ENCODE peak calls at places on chromosomes 1 and 21, in four cellular contexts. G is HepG2, D is GM12878, K is K562. E is an unnamed sample.
A peak's percentile ranks its signal among the peaks of the same experiment; 100 is the strongest.

GRCh38 chr1:33336580-33336979 is 15.7 kb upstream of the A3GALT2 start:
- DNase-seq in G (no peak), D (no peak), K (no peak), E (no peak)

GRCh38 chr21:34243562-34243961 is 120.2 kb upstream of the KCNE2 start:
- DNase-seq in G (peak; percentile 5), K (no peak), D (no peak), E (peak; percentile 72)

GRCh38 chr1:11311816-11312755 is 39.1 kb downstream of the UBIAD1 start:
- DNase-seq in G (no peak), K (no peak), D (no peak), E (no peak)

GRCh38 chr1:228034954-228035837 is 28.4 kb downstream of the WNT3A start:
- DNase-seq in K (no peak), D (no peak), G (no peak), E (no peak)

GRCh38 chr1:151945725-151946365 is 36.5 kb upstream of the THEM4 start:
- DNase-seq in K (peak; percentile 78), G (peak; percentile 20), D (no peak), E (peak; percentile 93)

GRCh38 chr1:68322837-68323687 is 90.7 kb upstream of the WLS start:
- DNase-seq in D (no peak), G (no peak), K (no peak), E (no peak)

GRCh38 chr1:211939876-211940468 is 95.4 kb downstream of the INTS7 start:
- DNase-seq in K (no peak), D (peak; percentile 99), G (no peak), E (no peak)

GRCh38 chr1:171185064-171185463 is at the start of gene FMO2:
- DNase-seq in G (no peak), K (no peak), D (no peak), E (peak; percentile 33)

GRCh38 chr1:223732993-223733798 is 20.9 kb downstream of the CAPN2 start:
- DNase-seq in K (no peak), G (peak; percentile 23), D (no peak), E (no peak)

GRCh38 chr1:94539496-94539895 is 2.1 kb downstream of the F3 start:
- DNase-seq in K (no peak), D (no peak), G (no peak), E (no peak)

GRCh38 chr1:191963286-191963685 is 195.0 kb upstream of the RGS18 start:
- DNase-seq in K (no peak), G (no peak), D (no peak), E (no peak)

GRCh38 chr1:10456079-10456478 is 6.2 kb downstream of the CORT start:
- DNase-seq in K (no peak), D (no peak), G (no peak), E (peak; percentile 45)

GRCh38 chr1:196516373-196516772 is 91.9 kb downstream of the KCNT2 start:
- DNase-seq in D (no peak), G (no peak), K (no peak), E (no peak)

GRCh38 chr1:175172503-175172902 is 20.1 kb downstream of the KIAA0040 start:
- DNase-seq in D (no peak), K (no peak), G (no peak), E (no peak)

GRCh38 chr1:38819516-38819915 is 40.1 kb downstream of the RRAGC start:
- DNase-seq in K (no peak), G (no peak), D (no peak), E (no peak)

GRCh38 chr1:4928186-4928585 is 273.8 kb downstream of the AJAP1 start:
- DNase-seq in K (no peak), G (no peak), D (no peak), E (no peak)

GRCh38 chr1:218665216-218665615 is 320.1 kb downstream of the TGFB2 start:
- DNase-seq in G (no peak), D (no peak), K (no peak), E (no peak)

GRCh38 chr1:71046891-71047634 is 553 bp downstream of the PTGER3 start:
- DNase-seq in K (peak; percentile 17), D (no peak), G (no peak), E (peak; percentile 51)

GRCh38 chr1:154567386-154568164 is at the start of gene CHRNB2:
- DNase-seq in G (peak; percentile 15), K (peak; percentile 95), D (no peak), E (peak; percentile 96)

GRCh38 chr1:81660286-81660685 is 140.4 kb upstream of the ADGRL2 start:
- DNase-seq in K (no peak), G (no peak), D (no peak), E (no peak)

GRCh38 chr1:214028569-214028968 is 40.8 kb downstream of the PROX1 start:
- DNase-seq in D (no peak), G (no peak), K (no peak), E (no peak)

GRCh38 chr1:171081220-171081993 is 9.3 kb upstream of the FMO3 start:
- DNase-seq in G (no peak), K (no peak), D (no peak), E (peak; percentile 42)

GRCh38 chr1:235882816-235883215 is 16.1 kb upstream of the LYST start:
- DNase-seq in K (no peak), D (no peak), G (no peak), E (no peak)

GRCh38 chr21:36859744-36860501 is 106.5 kb downstream of the HLCS start:
- DNase-seq in G (peak; percentile 81), D (no peak), K (peak; percentile 95), E (peak; percentile 79)

GRCh38 chr1:208264469-208265126 is 20.4 kb upstream of the PLXNA2 start:
- DNase-seq in K (no peak), G (no peak), D (no peak), E (no peak)

GRCh38 chr1:108007070-108007469 is 42.1 kb upstream of the VAV3 start:
- DNase-seq in D (no peak), K (no peak), G (no peak), E (no peak)

GRCh38 chr21:10640446-10640845 is 119.1 kb downstream of the TPTE start:
- DNase-seq in D (no peak), G (no peak), K (no peak), E (no peak)

GRCh38 chr1:22525646-22526045 is 37.6 kb upstream of the EPHA8 start:
- DNase-seq in K (no peak), G (no peak), D (no peak), E (no peak)

GRCh38 chr1:37338658-37339057 is 135.7 kb upstream of the ZC3H12A start:
- DNase-seq in G (no peak), K (no peak), D (no peak), E (no peak)

DNA sequence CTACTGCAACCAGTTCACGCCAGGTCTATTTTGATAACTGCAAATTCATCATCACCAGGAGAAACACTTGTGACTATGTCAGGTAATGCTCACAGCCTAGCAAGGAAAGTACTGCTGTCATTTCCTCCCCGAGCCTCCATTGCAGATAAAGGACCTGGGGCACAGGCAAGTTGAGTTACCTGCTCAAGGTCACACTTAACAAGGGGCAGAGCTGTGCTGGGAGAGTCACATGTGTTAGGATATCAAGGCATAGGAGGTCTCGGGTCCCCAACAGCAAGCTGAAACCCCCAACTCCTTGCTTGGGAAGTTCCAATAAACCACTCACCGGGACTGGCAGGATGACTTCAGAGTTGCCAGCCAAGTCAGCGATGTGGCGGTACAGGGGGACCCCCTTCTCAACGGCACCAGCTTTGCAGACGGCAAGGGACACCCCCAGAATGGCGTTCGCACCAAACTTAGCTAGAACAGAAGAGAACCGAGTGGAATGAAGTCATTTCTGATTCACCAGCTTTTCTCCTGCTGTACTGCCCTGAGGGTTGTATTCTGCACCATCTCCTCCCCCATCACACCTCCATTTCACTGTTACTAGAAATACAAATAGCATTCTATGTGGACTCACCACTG is 11.6 kb downstream of the ENO1 start:
- DNase-seq in D (no peak), G (no peak), K (no peak), E (no peak)
- TF ChIP-seq CREB1 in D (no peak), G (no peak), K (no peak), E (no peak)

DNA sequence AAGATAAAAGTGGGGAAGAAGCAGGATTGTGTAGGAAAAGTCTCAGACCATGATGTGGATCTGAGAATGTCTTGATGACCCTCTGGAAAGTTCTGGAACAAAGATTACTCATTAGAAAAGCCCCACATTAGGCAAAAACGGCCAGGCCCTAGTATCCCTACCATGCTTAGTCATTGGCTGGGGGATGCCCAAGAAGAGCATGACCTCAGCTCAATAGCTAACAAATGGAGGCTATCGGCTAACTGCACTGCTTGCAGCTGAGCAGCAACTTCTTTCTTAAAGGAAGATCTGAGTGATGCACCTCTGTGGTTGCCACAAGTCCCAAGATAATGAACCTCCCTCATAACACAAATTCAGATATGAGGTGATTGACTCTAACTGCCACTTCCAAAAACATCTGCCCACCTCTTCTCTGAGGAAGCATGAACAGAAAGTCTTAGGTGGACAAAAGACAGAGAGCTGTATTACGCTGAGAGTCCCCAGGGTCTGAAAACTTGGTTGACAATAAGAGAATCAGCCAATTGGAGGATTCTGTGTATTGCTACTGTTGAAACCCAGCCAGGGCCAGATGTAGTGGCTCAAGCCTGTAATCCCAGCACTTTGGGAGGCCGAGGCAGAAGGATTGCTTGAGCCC is 64.6 kb upstream of the AK4 start:
- DNase-seq in G (no peak), K (peak; percentile 8), D (no peak), E (no peak)
- TF ChIP-seq JUNB in G (no peak), K (no peak), D (no peak), E (no peak)

GRCh38 chr1:246947255-246947654 is 15.5 kb upstream of the AHCTF1 start:
- DNase-seq in G (peak; percentile 92), K (no peak), D (no peak), E (no peak)
- H3K27ac ChIP-seq in G (peak overlapping the region; percentile 43), K (no peak overlapping the region), D (no peak overlapping the region), E (no peak overlapping the region)

GRCh38 chr1:3905266-3905952 is 5.3 kb upstream of the C1orf174 start:
- DNase-seq in D (no peak), K (no peak), G (no peak), E (no peak)

GRCh38 chr1:3907621-3908165 is 7.6 kb upstream of the C1orf174 start:
- DNase-seq in D (no peak), G (no peak), K (no peak), E (no peak)

GRCh38 chr1:3905953-3906671 is 6.0 kb upstream of the C1orf174 start:
- DNase-seq in K (peak; percentile 59), D (no peak), G (no peak), E (no peak)

GRCh38 chr1:3906672-3907020 is 6.6 kb upstream of the C1orf174 start:
- DNase-seq in G (no peak), D (no peak), K (no peak), E (no peak)

GRCh38 chr1:3907031-3907534 is 7.0 kb upstream of the C1orf174 start:
- DNase-seq in D (no peak), G (no peak), K (peak; percentile 81), E (peak; percentile 34)
- TF ChIP-seq CREB1 in D (no peak), G (no peak), K (peak; percentile 38), E (no peak)